ENCODE peak calls at places on chromosomes 1 and 21, in nine cellular contexts. One of them, this sample, is unnamed.

GRCh38 chr1:39268112-39268581 is 63.7 kb downstream of the MACF1 start:
- DNase-seq in IMR-90: peak; percentile 90
- DNase-seq in adrenal gland: peak; percentile 72
- DNase-seq in thyroid gland: peak; percentile 67
- DNase-seq in H1: no peak
- DNase-seq in esophagus muscularis mucosa: no peak
- DNase-seq in uterus: peak; percentile 78
- DNase-seq in heart left ventricle: no peak
- DNase-seq in ovary: peak; percentile 47
- DNase-seq in this sample: no peak

GRCh38 chr1:205370780-205371179 is 14.1 kb upstream of the KLHDC8A start:
- DNase-seq in IMR-90: no peak
- DNase-seq in adrenal gland: no peak
- DNase-seq in thyroid gland: no peak
- DNase-seq in H1: no peak
- DNase-seq in esophagus muscularis mucosa: no peak
- DNase-seq in uterus: no peak
- DNase-seq in heart left ventricle: no peak
- DNase-seq in ovary: no peak
- DNase-seq in this sample: peak; percentile 74

GRCh38 chr1:161367684-161368398 is at the start of gene CFAP126:
- DNase-seq in IMR-90: peak; percentile 70
- DNase-seq in adrenal gland: peak; percentile 87
- DNase-seq in thyroid gland: peak; percentile 73
- DNase-seq in H1: no peak
- DNase-seq in esophagus muscularis mucosa: no peak
- DNase-seq in uterus: no peak
- DNase-seq in heart left ventricle: no peak
- DNase-seq in ovary: peak; percentile 48
- DNase-seq in this sample: peak; percentile 49

GRCh38 chr1:51990478-51990965 is at the start of gene RAB3B:
- DNase-seq in IMR-90: peak; percentile 64
- DNase-seq in adrenal gland: peak; percentile 60
- DNase-seq in thyroid gland: peak; percentile 61
- DNase-seq in H1: peak; percentile 99
- DNase-seq in esophagus muscularis mucosa: no peak
- DNase-seq in uterus: no peak
- DNase-seq in heart left ventricle: peak; percentile 73
- DNase-seq in ovary: peak; percentile 86
- DNase-seq in this sample: peak; percentile 81

GRCh38 chr1:6133146-6133895 is 46.8 kb downstream of the CHD5 start:
- DNase-seq in IMR-90: no peak
- DNase-seq in adrenal gland: no peak
- DNase-seq in thyroid gland: no peak
- DNase-seq in H1: no peak
- DNase-seq in esophagus muscularis mucosa: no peak
- DNase-seq in uterus: no peak
- DNase-seq in heart left ventricle: peak; percentile 33
- DNase-seq in ovary: no peak
- DNase-seq in this sample: no peak

GRCh38 chr1:12258272-12258671 is 28.4 kb downstream of the VPS13D start:
- DNase-seq in IMR-90: no peak
- DNase-seq in adrenal gland: no peak
- DNase-seq in thyroid gland: no peak
- DNase-seq in H1: no peak
- DNase-seq in esophagus muscularis mucosa: no peak
- DNase-seq in uterus: no peak
- DNase-seq in heart left ventricle: no peak
- DNase-seq in ovary: no peak
- DNase-seq in this sample: no peak

GRCh38 chr1:57406428-57406827 is 17.4 kb downstream of the DAB1 start:
- DNase-seq in IMR-90: no peak
- DNase-seq in adrenal gland: no peak
- DNase-seq in thyroid gland: no peak
- DNase-seq in H1: no peak
- DNase-seq in esophagus muscularis mucosa: no peak
- DNase-seq in uterus: no peak
- DNase-seq in heart left ventricle: no peak
- DNase-seq in ovary: no peak
- DNase-seq in this sample: no peak

GRCh38 chr1:243343970-243344749 is 88.3 kb downstream of the SDCCAG8 start:
- DNase-seq in IMR-90: peak; percentile 40
- DNase-seq in adrenal gland: no peak
- DNase-seq in thyroid gland: no peak
- DNase-seq in H1: no peak
- DNase-seq in esophagus muscularis mucosa: no peak
- DNase-seq in uterus: no peak
- DNase-seq in heart left ventricle: no peak
- DNase-seq in ovary: no peak
- DNase-seq in this sample: no peak

GRCh38 chr1:44293761-44294315 is 61.2 kb downstream of the ERI3 start:
- DNase-seq in IMR-90: no peak
- DNase-seq in adrenal gland: peak; percentile 38
- DNase-seq in thyroid gland: peak; percentile 97
- DNase-seq in H1: no peak
- DNase-seq in esophagus muscularis mucosa: no peak
- DNase-seq in uterus: no peak
- DNase-seq in heart left ventricle: peak; percentile 80
- DNase-seq in ovary: no peak
- DNase-seq in this sample: peak; percentile 75

GRCh38 chr1:6002714-6003501 is 10.7 kb upstream of the NPHP4 start:
- DNase-seq in IMR-90: no peak
- DNase-seq in adrenal gland: peak; percentile 41
- DNase-seq in thyroid gland: no peak
- DNase-seq in H1: peak; percentile 51
- DNase-seq in esophagus muscularis mucosa: no peak
- DNase-seq in uterus: no peak
- DNase-seq in heart left ventricle: peak; percentile 74
- DNase-seq in ovary: no peak
- DNase-seq in this sample: no peak

GRCh38 chr1:231596337-231596791 is 30.2 kb upstream of the DISC1 start:
- DNase-seq in IMR-90: no peak
- DNase-seq in adrenal gland: no peak
- DNase-seq in thyroid gland: no peak
- DNase-seq in H1: no peak
- DNase-seq in esophagus muscularis mucosa: no peak
- DNase-seq in uterus: no peak
- DNase-seq in heart left ventricle: no peak
- DNase-seq in ovary: no peak
- DNase-seq in this sample: no peak

GRCh38 chr1:180909005-180909414 is 3.7 kb upstream of the KIAA1614 start:
- DNase-seq in IMR-90: no peak
- DNase-seq in adrenal gland: no peak
- DNase-seq in thyroid gland: no peak
- DNase-seq in H1: peak; percentile 32
- DNase-seq in esophagus muscularis mucosa: no peak
- DNase-seq in uterus: no peak
- DNase-seq in heart left ventricle: no peak
- DNase-seq in ovary: no peak
- DNase-seq in this sample: no peak

GRCh38 chr1:210787800-210788199 is 346.1 kb downstream of the KCNH1 start:
- DNase-seq in IMR-90: no peak
- DNase-seq in adrenal gland: no peak
- DNase-seq in thyroid gland: no peak
- DNase-seq in H1: no peak
- DNase-seq in esophagus muscularis mucosa: no peak
- DNase-seq in uterus: no peak
- DNase-seq in heart left ventricle: no peak
- DNase-seq in ovary: no peak
- DNase-seq in this sample: no peak

GRCh38 chr21:34846601-34847112 is 177.9 kb downstream of the CLIC6 start:
- DNase-seq in IMR-90: peak; percentile 89
- DNase-seq in adrenal gland: no peak
- DNase-seq in thyroid gland: peak; percentile 71
- DNase-seq in H1: no peak
- DNase-seq in esophagus muscularis mucosa: no peak
- DNase-seq in uterus: no peak
- DNase-seq in heart left ventricle: no peak
- DNase-seq in ovary: no peak
- DNase-seq in this sample: no peak

GRCh38 chr1:45685308-45686080 is 839 bp downstream of the GPBP1L1 start:
- DNase-seq in IMR-90: peak; percentile 2
- DNase-seq in adrenal gland: no peak
- DNase-seq in thyroid gland: no peak
- DNase-seq in H1: no peak
- DNase-seq in esophagus muscularis mucosa: no peak
- DNase-seq in uterus: no peak
- DNase-seq in heart left ventricle: no peak
- DNase-seq in ovary: no peak
- DNase-seq in this sample: no peak

GRCh38 chr21:46392921-46393320 is 65.8 kb upstream of the DIP2A start:
- DNase-seq in IMR-90: peak; percentile 29
- DNase-seq in adrenal gland: no peak
- DNase-seq in thyroid gland: no peak
- DNase-seq in H1: no peak
- DNase-seq in esophagus muscularis mucosa: no peak
- DNase-seq in uterus: peak; percentile 72
- DNase-seq in heart left ventricle: peak; percentile 51
- DNase-seq in ovary: peak; percentile 86
- DNase-seq in this sample: no peak

GRCh38 chr1:8985915-8986813 is 40.1 kb downstream of the SLC2A7 start:
- DNase-seq in IMR-90: peak; percentile 95
- DNase-seq in adrenal gland: peak; percentile 91
- DNase-seq in thyroid gland: peak; percentile 71
- DNase-seq in H1: no peak
- DNase-seq in esophagus muscularis mucosa: no peak
- DNase-seq in uterus: peak; percentile 71
- DNase-seq in heart left ventricle: peak; percentile 83
- DNase-seq in ovary: peak; percentile 40
- DNase-seq in this sample: peak; percentile 88

GRCh38 chr1:25875154-25875855 is at the start of gene PAQR7:
- DNase-seq in IMR-90: peak; percentile 70
- DNase-seq in adrenal gland: peak; percentile 84
- DNase-seq in thyroid gland: peak; percentile 89
- DNase-seq in H1: peak; percentile 86
- DNase-seq in esophagus muscularis mucosa: no peak
- DNase-seq in uterus: peak; percentile 79
- DNase-seq in heart left ventricle: peak; percentile 87
- DNase-seq in ovary: peak; percentile 86
- DNase-seq in this sample: peak; percentile 87

DNA sequence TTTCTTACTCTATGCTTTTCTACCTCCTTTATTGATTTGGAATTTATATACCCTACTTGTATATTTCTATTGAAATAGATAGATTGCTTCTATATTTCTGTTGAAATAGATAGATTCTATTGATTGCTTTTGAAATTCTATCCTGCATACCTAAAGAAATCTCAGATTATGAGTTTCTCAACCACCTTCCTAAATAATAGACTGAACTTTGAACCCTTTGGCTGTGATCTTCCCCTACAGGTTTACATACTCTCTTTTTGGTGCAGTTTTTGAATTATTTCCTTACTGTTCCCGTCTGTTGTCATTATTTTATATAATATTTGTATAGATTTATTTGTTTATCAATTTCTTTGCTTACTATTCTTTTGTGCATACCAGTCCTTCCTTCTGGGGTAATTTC is 20.4 kb upstream of the CSF3R start:
- DNase-seq in IMR-90: no peak
- DNase-seq in adrenal gland: no peak
- DNase-seq in thyroid gland: no peak
- DNase-seq in H1: no peak
- DNase-seq in esophagus muscularis mucosa: no peak
- DNase-seq in uterus: no peak
- DNase-seq in heart left ventricle: no peak
- DNase-seq in ovary: no peak
- DNase-seq in this sample: no peak
- H3K27me3 ChIP-seq in IMR-90: peaks cover 8% of the 10 kb centered on the region
- H3K27me3 ChIP-seq in adrenal gland: no peaks in the 10 kb centered on the region
- H3K27me3 ChIP-seq in thyroid gland: no peaks in the 10 kb centered on the region
- H3K27me3 ChIP-seq in H1: no peaks in the 10 kb centered on the region
- H3K27me3 ChIP-seq in esophagus muscularis mucosa: peaks cover 5% of the 10 kb centered on the region
- H3K27me3 ChIP-seq in uterus: no peaks in the 10 kb centered on the region
- H3K27me3 ChIP-seq in heart left ventricle: peaks cover 10% of the 10 kb centered on the region
- H3K27me3 ChIP-seq in ovary: no peaks in the 10 kb centered on the region
- H3K27me3 ChIP-seq in this sample: peaks cover 3% of the 10 kb centered on the region

GRCh38 chr1:95259245-95259644 is 25.2 kb downstream of the RWDD3 start:
- DNase-seq in IMR-90: no peak
- DNase-seq in adrenal gland: no peak
- DNase-seq in thyroid gland: no peak
- DNase-seq in H1: no peak
- DNase-seq in esophagus muscularis mucosa: no peak
- DNase-seq in uterus: no peak
- DNase-seq in heart left ventricle: no peak
- DNase-seq in ovary: no peak
- DNase-seq in this sample: no peak

GRCh38 chr1:95252422-95252821 is 18.4 kb downstream of the RWDD3 start:
- DNase-seq in IMR-90: no peak
- DNase-seq in adrenal gland: no peak
- DNase-seq in thyroid gland: no peak
- DNase-seq in H1: no peak
- DNase-seq in esophagus muscularis mucosa: no peak
- DNase-seq in uterus: no peak
- DNase-seq in heart left ventricle: no peak
- DNase-seq in ovary: no peak
- DNase-seq in this sample: no peak

GRCh38 chr1:95257758-95258157 is 23.7 kb downstream of the RWDD3 start:
- DNase-seq in IMR-90: peak; percentile 10
- DNase-seq in adrenal gland: no peak
- DNase-seq in thyroid gland: no peak
- DNase-seq in H1: no peak
- DNase-seq in esophagus muscularis mucosa: no peak
- DNase-seq in uterus: no peak
- DNase-seq in heart left ventricle: no peak
- DNase-seq in ovary: no peak
- DNase-seq in this sample: no peak

GRCh38 chr1:95254959-95255358 is 20.9 kb downstream of the RWDD3 start:
- DNase-seq in IMR-90: no peak
- DNase-seq in adrenal gland: no peak
- DNase-seq in thyroid gland: no peak
- DNase-seq in H1: no peak
- DNase-seq in esophagus muscularis mucosa: no peak
- DNase-seq in uterus: no peak
- DNase-seq in heart left ventricle: no peak
- DNase-seq in ovary: no peak
- DNase-seq in this sample: no peak

GRCh38 chr1:95255826-95256225 is 21.8 kb downstream of the RWDD3 start:
- DNase-seq in IMR-90: no peak
- DNase-seq in adrenal gland: no peak
- DNase-seq in thyroid gland: no peak
- DNase-seq in H1: no peak
- DNase-seq in esophagus muscularis mucosa: no peak
- DNase-seq in uterus: no peak
- DNase-seq in heart left ventricle: no peak
- DNase-seq in ovary: no peak
- DNase-seq in this sample: no peak
- TF ChIP-seq POLR2A in IMR-90: no peak
- TF ChIP-seq POLR2A in adrenal gland: no peak
- TF ChIP-seq POLR2A in thyroid gland: no peak
- TF ChIP-seq POLR2A in H1: no peak
- TF ChIP-seq POLR2A in esophagus muscularis mucosa: no peak
- TF ChIP-seq POLR2A in uterus: no peak
- TF ChIP-seq POLR2A in heart left ventricle: no peak
- TF ChIP-seq POLR2A in ovary: no peak
- TF ChIP-seq POLR2A in this sample: no peak

GRCh38 chr1:116375884-116376733 is 3.1 kb downstream of the ATP1A1 start:
- DNase-seq in IMR-90: peak; percentile 68
- DNase-seq in adrenal gland: peak; percentile 58
- DNase-seq in thyroid gland: peak; percentile 90
- DNase-seq in H1: no peak
- DNase-seq in esophagus muscularis mucosa: peak; percentile 95
- DNase-seq in uterus: peak; percentile 78
- DNase-seq in heart left ventricle: peak; percentile 75
- DNase-seq in ovary: peak; percentile 71
- DNase-seq in this sample: peak; percentile 83
- H3K4me3 ChIP-seq in IMR-90: no peak overlapping the region
- H3K4me3 ChIP-seq in adrenal gland: no peak overlapping the region
- H3K4me3 ChIP-seq in thyroid gland: peak overlapping the region; percentile 50
- H3K4me3 ChIP-seq in H1: no peak overlapping the region
- H3K4me3 ChIP-seq in esophagus muscularis mucosa: peak overlapping the region; percentile 93
- H3K4me3 ChIP-seq in uterus: no peak overlapping the region
- H3K4me3 ChIP-seq in heart left ventricle: peak overlapping the region; percentile 88
- H3K4me3 ChIP-seq in ovary: peak overlapping the region; percentile 23
- H3K4me3 ChIP-seq in this sample: peak overlapping the region; percentile 95

GRCh38 chr21:44710756-44711326 is 531 bp downstream of the TSPEAR start:
- DNase-seq in IMR-90: no peak
- DNase-seq in adrenal gland: no peak
- DNase-seq in thyroid gland: peak; percentile 75
- DNase-seq in H1: peak; percentile 67
- DNase-seq in esophagus muscularis mucosa: no peak
- DNase-seq in uterus: no peak
- DNase-seq in heart left ventricle: no peak
- DNase-seq in ovary: peak; percentile 2
- DNase-seq in this sample: no peak
- H3K27me3 ChIP-seq in IMR-90: peaks cover 86% of the 10 kb centered on the region
- H3K27me3 ChIP-seq in adrenal gland: peaks cover 78% of the 10 kb centered on the region
- H3K27me3 ChIP-seq in thyroid gland: peaks cover 9% of the 10 kb centered on the region
- H3K27me3 ChIP-seq in H1: peaks cover 24% of the 10 kb centered on the region
- H3K27me3 ChIP-seq in esophagus muscularis mucosa: peaks cover 59% of the 10 kb centered on the region
- H3K27me3 ChIP-seq in uterus: no peaks in the 10 kb centered on the region
- H3K27me3 ChIP-seq in heart left ventricle: peaks cover 73% of the 10 kb centered on the region
- H3K27me3 ChIP-seq in ovary: no peaks in the 10 kb centered on the region
- H3K27me3 ChIP-seq in this sample: peaks cover 99% of the 10 kb centered on the region